ENCODE peak calls at places on chromosomes 5 and 9, in six cellular contexts. T is tibial nerve, F is foreskin fibroblast, H is right atrium auricular region, Q is brain microvascular endothelial cell, D is Peyer's patch. P is an unnamed sample.

GRCh38 chr5:59798862-59799667 is 94.5 kb downstream of the PDE4D start:
- DNase-seq in T (no peak), F (peak), D (peak), H (no peak), Q (no peak), P (no peak)

GRCh38 chr9:16257604-16258003 is 612.9 kb downstream of the BNC2 start:
- DNase-seq in H (no peak), F (peak), D (no peak), T (no peak), Q (no peak), P (no peak)

GRCh38 chr5:150541397-150541675 is 33.4 kb downstream of the NDST1 start:
- DNase-seq in T (no peak), H (no peak), Q (no peak), F (no peak), D (no peak), P (no peak)

GRCh38 chr9:121491111-121491510 is 8.5 kb downstream of the GGTA1 start:
- DNase-seq in T (no peak), Q (no peak), H (no peak), F (no peak), D (no peak), P (no peak)

GRCh38 chr5:93184041-93184440 is 397.0 kb downstream of the NR2F1-AS1 start:
- DNase-seq in D (no peak), T (no peak), H (no peak), Q (no peak), F (no peak), P (no peak)

GRCh38 chr9:98627291-98627690 is 81.4 kb downstream of the GABBR2 start:
- DNase-seq in F (peak), T (no peak), D (no peak), H (no peak), Q (peak), P (no peak)

GRCh38 chr5:72265032-72265903 is 54.8 kb downstream of the MRPS27 start:
- DNase-seq in F (no peak), D (no peak), H (no peak), T (no peak), Q (no peak), P (no peak)

GRCh38 chr5:61758711-61759110 is 426.7 kb downstream of the ZSWIM6 start:
- DNase-seq in T (no peak), F (no peak), Q (no peak), D (no peak), H (no peak), P (no peak)

GRCh38 chr9:118170032-118170955 is 466.1 kb downstream of the TLR4 start:
- DNase-seq in T (peak), F (peak), Q (peak), H (no peak), D (no peak), P (no peak)

GRCh38 chr9:134196911-134197310 is 32.5 kb upstream of the RNU6ATAC start:
- DNase-seq in H (no peak), D (no peak), T (no peak), F (no peak), Q (no peak), P (no peak)

GRCh38 chr5:91065541-91065940 is 317.6 kb downstream of the ARRDC3 start:
- DNase-seq in H (no peak), Q (no peak), F (no peak), T (no peak), D (no peak), P (no peak)

GRCh38 chr5:14806452-14806851 is 65.1 kb downstream of the ANKH start:
- DNase-seq in D (no peak), T (peak), H (peak), Q (peak), F (peak), P (peak)

GRCh38 chr5:81245871-81246235 is 12.7 kb downstream of the CKMT2 start:
- DNase-seq in D (no peak), H (no peak), Q (no peak), T (no peak), F (no peak), P (no peak)

GRCh38 chr9:128863647-128864046 is 18.1 kb downstream of the KYAT1 start:
- DNase-seq in F (peak), Q (no peak), D (peak), H (peak), T (peak), P (no peak)

GRCh38 chr5:139710370-139711066 is 62.4 kb downstream of the CXXC5 start:
- DNase-seq in Q (peak), T (no peak), H (no peak), D (peak), F (peak), P (no peak)

GRCh38 chr5:73359395-73359794 is 89.2 kb downstream of the FOXD1 start:
- DNase-seq in D (no peak), Q (no peak), T (no peak), H (no peak), F (no peak), P (no peak)

GRCh38 chr9:77495834-77496671 is 152.1 kb downstream of the GNA14 start:
- DNase-seq in Q (peak), T (no peak), H (no peak), F (peak), D (no peak), P (peak)

GRCh38 chr5:34684281-34684979 is 28.3 kb downstream of the RAI14 start:
- DNase-seq in D (no peak), T (no peak), Q (peak), H (no peak), F (peak), P (no peak)

GRCh38 chr9:99181621-99182020 is 40.1 kb downstream of the ALG2 start:
- DNase-seq in T (no peak), F (no peak), H (no peak), D (no peak), Q (peak), P (no peak)

GRCh38 chr9:127714020-127714835 is 1.2 kb downstream of the PTRH1 start:
- DNase-seq in Q (no peak), H (no peak), F (peak), T (no peak), D (no peak), P (no peak)
- H3K4me3 ChIP-seq in Q (peak), H (peak), F (peak), T (peak), D (no peak), P (peak)

GRCh38 chr5:178152491-178153444 is 917 bp downstream of the NHP2 start:
- DNase-seq in D (no peak), H (no peak), F (no peak), Q (no peak), T (no peak), P (no peak)

GRCh38 chr5:178153530-178154340 is at the start of gene NHP2:
- DNase-seq in H (peak), Q (peak), T (peak), D (peak), F (peak), P (peak)

GRCh38 chr5:178147406-178147805 is 6.3 kb downstream of the NHP2 start:
- DNase-seq in F (no peak), D (no peak), Q (no peak), T (no peak), H (no peak), P (no peak)

GRCh38 chr5:178149199-178149932 is 4.3 kb downstream of the NHP2 start:
- DNase-seq in D (no peak), H (no peak), T (no peak), Q (no peak), F (peak), P (no peak)

GRCh38 chr5:178150977-178151734 is 2.5 kb downstream of the NHP2 start:
- DNase-seq in T (no peak), F (peak), Q (no peak), D (no peak), H (no peak), P (no peak)
- TF ChIP-seq CTCF in T (no peak), F (no peak), Q (peak), D (no peak), H (no peak), P (peak)

DNA sequence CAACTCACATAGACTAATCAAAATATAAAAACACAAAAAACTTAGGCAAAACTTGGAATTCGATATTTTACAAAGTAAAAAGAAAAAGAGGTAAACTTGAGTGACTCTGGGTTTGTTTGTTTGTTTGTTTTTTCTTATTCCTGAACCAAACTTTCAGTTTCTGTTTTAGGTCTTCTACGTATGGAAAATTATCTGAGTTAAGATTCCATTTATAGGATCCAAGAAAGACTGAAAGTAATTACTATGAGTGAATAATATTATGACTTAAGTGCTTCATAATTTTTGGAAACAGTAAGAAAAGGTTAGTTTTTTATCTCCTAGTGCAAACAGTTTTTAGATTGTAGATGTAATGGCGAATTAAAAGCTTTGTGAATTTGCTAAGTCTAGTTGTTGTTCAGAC is 13.2 kb downstream of the ST8SIA4 start:
- DNase-seq in H (no peak), T (no peak), D (no peak), F (no peak), Q (no peak), P (no peak)
- H3K4me3 ChIP-seq in H (peak), T (peak), D (no peak), F (no peak), Q (no peak), P (no peak)

GRCh38 chr5:169584998-169585451 is 1.5 kb downstream of the SPDL1 start:
- DNase-seq in F (no peak), D (no peak), H (no peak), T (no peak), Q (no peak), P (no peak)
- TF ChIP-seq CTCF in F (no peak), D (no peak), H (no peak), T (no peak), Q (no peak), P (no peak)

GRCh38 chr5:1526151-1526631 is 2.4 kb upstream of the LPCAT1 start:
- DNase-seq in H (peak), D (no peak), Q (no peak), F (no peak), T (no peak), P (no peak)
- H3K4me3 ChIP-seq in H (no peak), D (no peak), Q (no peak), F (no peak), T (no peak), P (no peak)

DNA sequence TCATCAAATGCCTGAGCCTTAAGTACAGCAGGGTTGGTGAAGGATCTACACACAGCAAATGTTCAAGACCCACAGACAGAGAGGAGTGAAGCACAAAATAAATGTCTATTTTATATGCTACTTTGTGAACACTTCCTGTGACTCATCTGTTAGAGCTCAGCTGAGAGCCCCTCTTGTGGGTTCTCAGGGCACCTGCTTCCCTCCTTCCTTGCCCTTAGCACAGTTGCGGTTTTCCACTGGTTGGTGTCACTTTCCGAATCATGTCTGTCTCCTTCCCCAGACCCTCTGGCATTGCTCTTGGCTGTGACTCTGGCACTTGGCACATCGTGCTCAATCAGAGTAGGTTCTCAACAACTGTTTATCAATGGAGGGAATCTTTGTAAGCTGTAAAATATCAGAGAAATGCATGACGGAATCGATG is 128.5 kb upstream of the STC2 start:
- DNase-seq in H (no peak), Q (peak), T (no peak), D (no peak), F (peak), P (no peak)
- TF ChIP-seq CTCF in H (no peak), Q (no peak), T (no peak), D (no peak), F (no peak), P (no peak)